ENCODE peak calls at places on chromosomes 13 and 19, in seven cellular contexts. X is mammary epithelial cell, G is NT2/D1, K is colonic mucosa, A is fibroblast of lung, T is SK-N-SH, D is mesendoderm. Y is an unnamed sample.

GRCh38 chr19:15236886-15237285 is 4.6 kb upstream of the EPHX3 start:
- DNase-seq in A (no peak), K (no peak), T (no peak), D (no peak), X (no peak), G (no peak), Y (no peak)

GRCh38 chr19:40143612-40144011 is 47.6 kb upstream of the MAP3K10 start:
- DNase-seq in T (no peak), A (peak; percentile 24), K (no peak), X (no peak), D (no peak), G (no peak), Y (no peak)

GRCh38 chr13:29859971-29860370 is 9.6 kb upstream of the UBL3 start:
- DNase-seq in G (no peak), X (peak; percentile 65), K (no peak), D (no peak), A (peak; percentile 28), T (no peak), Y (no peak)

GRCh38 chr19:41928754-41929535 is 696 bp upstream of the ERFL start:
- DNase-seq in A (no peak), T (no peak), X (no peak), D (no peak), G (no peak), K (peak; percentile 47), Y (no peak)

GRCh38 chr13:107977175-107977574 is 238.2 kb downstream of the LIG4 start:
- DNase-seq in A (no peak), X (no peak), T (no peak), K (no peak), G (no peak), D (peak; percentile 12), Y (no peak)

GRCh38 chr13:77537302-77537919 is 1.9 kb downstream of the SCEL start:
- DNase-seq in D (no peak), K (no peak), T (no peak), X (no peak), A (no peak), G (no peak), Y (no peak)

GRCh38 chr13:48596128-48596429 is 57.6 kb upstream of the CYSLTR2 start:
- DNase-seq in G (no peak), K (no peak), A (no peak), D (no peak), X (no peak), T (no peak), Y (no peak)

GRCh38 chr13:33087790-33088189 is 71.6 kb downstream of the KL start:
- DNase-seq in D (no peak), G (no peak), K (no peak), T (no peak), A (no peak), X (no peak), Y (no peak)

GRCh38 chr13:30224732-30225131 is 82.6 kb downstream of the KATNAL1 start:
- DNase-seq in T (no peak), K (no peak), X (peak; percentile 66), A (no peak), D (no peak), G (no peak), Y (no peak)

GRCh38 chr13:40624338-40624737 is 42.1 kb downstream of the FOXO1 start:
- DNase-seq in G (no peak), K (no peak), X (peak; percentile 36), A (peak; percentile 19), D (peak; percentile 78), T (peak; percentile 7), Y (no peak)

GRCh38 chr13:70893832-70894231 is 785.6 kb upstream of the KLHL1 start:
- DNase-seq in T (no peak), G (peak; percentile 42), A (no peak), X (no peak), K (no peak), D (no peak), Y (no peak)

GRCh38 chr19:49894879-49895565 is 1.7 kb downstream of the IL4I1 start:
- DNase-seq in D (no peak), A (no peak), K (no peak), X (no peak), T (no peak), G (no peak), Y (no peak)

GRCh38 chr13:41596190-41596589 is 138.8 kb downstream of the RGCC start:
- DNase-seq in G (no peak), D (no peak), X (no peak), A (peak; percentile 51), T (no peak), K (no peak), Y (no peak)

GRCh38 chr13:62767473-62767872 is 1351.8 kb upstream of the PCDH20 start:
- DNase-seq in K (no peak), T (no peak), X (no peak), A (no peak), D (no peak), G (no peak), Y (peak; percentile 55)

GRCh38 chr19:29770653-29771052 is 41.1 kb upstream of the CCNE1 start:
- DNase-seq in G (no peak), X (no peak), A (no peak), K (no peak), T (no peak), D (no peak), Y (no peak)

GRCh38 chr13:20654156-20654555 is 49.3 kb upstream of the IL17D start:
- DNase-seq in G (no peak), A (peak; percentile 4), K (no peak), D (no peak), T (no peak), X (no peak), Y (no peak)

GRCh38 chr13:44305845-44306244 is 67.8 kb upstream of the SERP2 start:
- DNase-seq in A (peak; percentile 50), T (no peak), K (no peak), G (peak; percentile 13), D (peak; percentile 30), X (peak; percentile 43), Y (no peak)

GRCh38 chr13:71751074-71751473 is 115.9 kb downstream of the DACH1 start:
- DNase-seq in T (peak; percentile 43), D (no peak), K (no peak), G (no peak), A (peak; percentile 57), X (no peak), Y (no peak)

GRCh38 chr19:50573741-50574461 is 5.7 kb upstream of the LRRC4B start:
- DNase-seq in D (no peak), A (no peak), K (no peak), T (no peak), G (no peak), X (no peak), Y (peak; percentile 18)

GRCh38 chr19:54408627-54409026 is 6.6 kb upstream of the TTYH1 start:
- DNase-seq in T (no peak), G (no peak), K (no peak), D (no peak), X (no peak), A (no peak), Y (no peak)

GRCh38 chr19:1768248-1768647 is 14.9 kb downstream of the ONECUT3 start:
- DNase-seq in T (peak; percentile 58), A (no peak), D (peak; percentile 81), G (peak; percentile 49), K (no peak), X (no peak), Y (no peak)

GRCh38 chr19:57708641-57709354 is at the start of gene ZNF154:
- DNase-seq in T (no peak), G (peak; percentile 71), A (peak; percentile 84), X (no peak), K (peak; percentile 26), D (peak; percentile 97), Y (peak; percentile 71)

GRCh38 chr13:21966014-21966413 is 295.1 kb downstream of the FGF9 start:
- DNase-seq in D (no peak), X (no peak), T (no peak), G (no peak), K (no peak), A (no peak), Y (no peak)

GRCh38 chr19:13835791-13836723 is 40.8 kb downstream of the ZSWIM4 start:
- DNase-seq in D (no peak), A (no peak), X (no peak), K (peak; percentile 29), G (no peak), T (no peak), Y (peak; percentile 81)
- H3K4me3 ChIP-seq in D (no peak overlapping the region), A (no peak overlapping the region), X (no peak overlapping the region), K (no peak overlapping the region), G (no peak overlapping the region), T (no peak overlapping the region), Y (no peak overlapping the region)

GRCh38 chr19:44692379-44692721 is 6.6 kb upstream of the CEACAM16 start:
- DNase-seq in X (no peak), T (no peak), A (no peak), D (no peak), K (no peak), G (no peak), Y (no peak)
- H3K9ac ChIP-seq in X (no peak overlapping the region), T (peak overlapping the region; percentile 64), A (no peak overlapping the region), D (no peak overlapping the region), K (peak overlapping the region; percentile 85), G (no peak overlapping the region), Y (peak overlapping the region; percentile 36)

DNA sequence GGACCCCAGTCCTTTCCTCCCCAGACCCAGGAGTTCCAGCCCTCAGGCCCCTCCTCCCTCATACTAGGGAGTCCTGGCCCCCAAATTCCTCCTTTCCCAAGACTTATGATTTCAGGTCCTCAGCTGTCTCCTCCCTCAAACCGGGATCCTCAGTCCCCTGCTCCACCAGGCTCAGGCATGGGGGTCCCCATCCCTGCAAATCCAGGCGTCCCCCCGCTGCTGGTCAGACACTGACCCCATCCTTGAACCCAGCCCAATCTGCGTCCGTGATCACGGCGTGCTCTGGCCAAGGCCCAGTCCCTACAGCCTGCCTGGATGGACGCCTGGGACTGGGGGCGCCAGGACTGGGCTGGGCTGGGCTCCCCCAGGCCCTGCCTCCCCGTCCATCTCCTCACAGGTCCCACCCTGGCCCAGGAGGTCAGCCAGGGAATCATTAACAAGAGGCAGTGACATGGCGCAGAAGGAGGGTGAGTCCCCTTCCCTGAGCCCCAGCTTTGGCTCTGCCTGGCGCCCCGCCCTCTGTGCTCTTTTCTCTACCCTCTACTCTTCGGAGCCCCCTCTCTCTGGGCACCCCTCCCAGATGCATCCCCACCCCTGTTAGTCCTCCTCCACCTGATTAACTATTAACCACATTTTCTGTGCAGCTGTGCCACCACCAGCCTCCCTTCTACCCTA is 672 bp downstream of the HPN start:
- DNase-seq in T (no peak), G (no peak), D (no peak), K (no peak), X (no peak), A (no peak), Y (peak; percentile 91)
- H3K4me3 ChIP-seq in T (no peak overlapping the region), G (peak overlapping the region; percentile 28), D (no peak overlapping the region), K (no peak overlapping the region), X (no peak overlapping the region), A (no peak overlapping the region), Y (peak overlapping the region; percentile 81)

GRCh38 chr13:79485451-79485850 is 4.5 kb downstream of the NDFIP2 start:
- DNase-seq in D (no peak), A (no peak), G (no peak), X (no peak), K (no peak), T (no peak), Y (no peak)

GRCh38 chr13:79490326-79490725 is 9.4 kb downstream of the NDFIP2 start:
- DNase-seq in D (no peak), X (no peak), K (no peak), T (no peak), A (no peak), G (no peak), Y (no peak)

GRCh38 chr13:79485014-79485441 is 4.1 kb downstream of the NDFIP2 start:
- DNase-seq in A (peak; percentile 61), D (peak; percentile 57), X (peak; percentile 88), G (no peak), T (no peak), K (peak; percentile 61), Y (no peak)

GRCh38 chr13:79483302-79483701 is 2.3 kb downstream of the NDFIP2 start:
- DNase-seq in D (no peak), X (peak; percentile 55), K (no peak), T (no peak), A (peak; percentile 75), G (no peak), Y (no peak)

GRCh38 chr13:79486433-79487188 is 5.7 kb downstream of the NDFIP2 start:
- DNase-seq in X (no peak), A (no peak), K (no peak), T (no peak), G (no peak), D (no peak), Y (no peak)
- H3K9ac ChIP-seq in X (no peak overlapping the region), A (no peak overlapping the region), K (no peak overlapping the region), T (no peak overlapping the region), G (no peak overlapping the region), D (no peak overlapping the region), Y (no peak overlapping the region)